ENCODE peak calls at places on chromosomes 3 and 15, in five cellular contexts. F is heart left ventricle; Z is progenitor cell of endocrine pancreas; D is CD8-positive, alpha-beta T cell; G is OCI-LY7. U is an unnamed sample.
A peak's percentile ranks its signal among the peaks of the same experiment; 100 is the strongest.

GRCh38 chr15:37771462-37771861 is 163.0 kb upstream of the TMCO5A start:
- DNase-seq in F (no peak), Z (no peak), D (no peak), G (no peak), U (no peak)

GRCh38 chr15:101011582-101011981 is 92.4 kb downstream of the LRRK1 start:
- DNase-seq in F (no peak), Z (no peak), D (no peak), G (no peak), U (no peak)

GRCh38 chr3:11499144-11499543 is 144.6 kb downstream of the VGLL4 start:
- DNase-seq in F (no peak), Z (no peak), D (no peak), G (no peak), U (no peak)

GRCh38 chr3:100893590-100893989 is 99.6 kb downstream of the ABI3BP start:
- DNase-seq in F (no peak), Z (no peak), D (no peak), G (no peak), U (no peak)

GRCh38 chr3:71652786-71653419 is 69.4 kb upstream of the FOXP1 start:
- DNase-seq in F (peak; percentile 24), Z (no peak), D (no peak), G (peak; percentile 71), U (no peak)

GRCh38 chr3:9878700-9879099 is 1.4 kb downstream of the CIDEC start:
- DNase-seq in F (no peak), Z (no peak), D (no peak), G (no peak), U (no peak)

GRCh38 chr3:14520967-14521366 is 19.2 kb downstream of the GRIP2 start:
- DNase-seq in F (peak; percentile 4), Z (no peak), D (no peak), G (no peak), U (no peak)

GRCh38 chr3:116020495-116020894 is 397.2 kb downstream of the GAP43 start:
- DNase-seq in F (no peak), Z (no peak), D (no peak), G (no peak), U (no peak)

GRCh38 chr15:50353999-50354837 is 780 bp downstream of the GABPB1 start:
- DNase-seq in F (peak; percentile 46), Z (peak; percentile 43), D (peak; percentile 41), G (peak; percentile 74), U (peak; percentile 66)

GRCh38 chr3:53650424-53650823 is 156.0 kb downstream of the CACNA1D start:
- DNase-seq in F (no peak), Z (no peak), D (no peak), G (no peak), U (no peak)

GRCh38 chr3:195270350-195271115 is 426 bp downstream of the XXYLT1 start:
- DNase-seq in F (peak; percentile 74), Z (peak; percentile 70), D (peak; percentile 40), G (peak; percentile 84), U (peak; percentile 55)

GRCh38 chr3:52223449-52224408 is 1.7 kb downstream of the TLR9 start:
- DNase-seq in F (no peak), Z (no peak), D (no peak), G (no peak), U (no peak)

GRCh38 chr3:69970827-69971226 is 28.7 kb upstream of the SAMMSON start:
- DNase-seq in F (no peak), Z (no peak), D (no peak), G (no peak), U (no peak)

GRCh38 chr3:77298405-77298804 is 258.5 kb downstream of the ROBO2 start:
- DNase-seq in F (no peak), Z (no peak), D (no peak), G (no peak), U (no peak)

GRCh38 chr15:81888748-81889479 is 156.9 kb downstream of the MEX3B start:
- DNase-seq in F (no peak), Z (no peak), D (no peak), G (no peak), U (no peak)

GRCh38 chr3:153215971-153216370 is 53.9 kb downstream of the RAP2B start:
- DNase-seq in F (no peak), Z (no peak), D (no peak), G (no peak), U (no peak)

GRCh38 chr3:139353920-139354556 is 10.2 kb downstream of the MRPS22 start:
- DNase-seq in F (no peak), Z (no peak), D (no peak), G (peak; percentile 40), U (no peak)

GRCh38 chr3:46127503-46127902 is 80.6 kb downstream of the CCR1 start:
- DNase-seq in F (no peak), Z (no peak), D (no peak), G (no peak), U (no peak)

GRCh38 chr3:48563382-48563918 is at the start of gene UCN2:
- DNase-seq in F (no peak), Z (no peak), D (no peak), G (no peak), U (no peak)
- TF ChIP-seq CTCF in F (no peak), Z (no peak), D (no peak), G (no peak), U (no peak)

GRCh38 chr15:92226020-92226612 is 167.6 kb upstream of the ST8SIA2 start:
- DNase-seq in F (no peak), Z (no peak), D (no peak), G (peak; percentile 34), U (no peak)
- TF ChIP-seq CTCF in F (peak; percentile 35), Z (peak; percentile 66), D (no peak), G (peak; percentile 74), U (no peak)

DNA sequence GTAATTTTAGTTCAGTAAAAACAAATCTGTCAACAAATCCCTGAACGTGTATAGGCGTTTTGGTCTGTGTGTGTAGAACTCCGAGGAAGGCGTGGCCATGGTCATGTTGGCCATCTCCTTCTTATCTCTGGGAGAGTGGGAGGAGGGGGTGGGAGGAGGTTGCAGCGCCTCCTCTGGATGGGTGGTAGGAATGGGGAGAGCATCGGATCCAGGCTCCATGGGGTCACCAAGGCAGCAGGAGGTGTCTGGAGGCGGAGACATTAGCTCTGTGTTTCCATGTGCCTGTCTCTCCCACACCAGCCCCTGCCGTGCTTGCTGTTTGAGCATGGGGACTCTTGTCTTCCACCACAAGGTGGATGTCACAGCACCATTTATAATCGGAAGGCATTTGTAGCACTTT is 34.5 kb upstream of the TRPM1 start:
- DNase-seq in F (no peak), Z (no peak), D (no peak), G (no peak), U (no peak)
- TF ChIP-seq CTCF in F (no peak), Z (no peak), D (no peak), G (no peak), U (no peak)

GRCh38 chr3:104460477-104461406 is 906.0 kb upstream of the ALCAM start:
- DNase-seq in F (no peak), Z (no peak), D (no peak), G (peak; percentile 12), U (no peak)
- TF ChIP-seq CTCF in F (no peak), Z (peak; percentile 38), D (no peak), G (peak; percentile 56), U (no peak)

GRCh38 chr15:32104061-32104980 is 74.0 kb downstream of the CHRNA7 start:
- DNase-seq in F (no peak), Z (no peak), D (no peak), G (no peak), U (no peak)
- TF ChIP-seq CTCF in F (no peak), Z (no peak), D (no peak), G (peak; percentile 35), U (no peak)

U was measured in mesothelial cell of epicardium.